ENCODE peak calls at places on chromosomes 5 and 9, in five cellular contexts. O, F, U, J and L are unnamed samples.

GRCh38 chr5:135739383-135739961 is 95.0 kb upstream of the SLC25A48 start:
- DNase-seq in O (peak), U (no peak), F (no peak), J (no peak), L (no peak)

GRCh38 chr5:16304846-16305245 is 125.3 kb upstream of the MARCHF11 start:
- DNase-seq in U (no peak), O (peak), F (no peak), J (no peak), L (no peak)

GRCh38 chr9:108580021-108580439 is 275.8 kb downstream of the ACTL7B start:
- DNase-seq in U (no peak), F (no peak), O (no peak), J (peak), L (peak)

GRCh38 chr5:36398137-36398536 is 96.4 kb upstream of the RANBP3L start:
- DNase-seq in O (peak), F (no peak), J (peak), U (no peak), L (peak)

GRCh38 chr5:134090482-134090881 is 24.0 kb upstream of the TCF7 start:
- DNase-seq in U (no peak), O (no peak), F (peak), J (no peak), L (no peak)

GRCh38 chr5:15646351-15646750 is 146.4 kb downstream of the FBXL7 start:
- DNase-seq in F (no peak), J (no peak), O (no peak), U (no peak), L (no peak)

GRCh38 chr9:136095495-136096058 is 488 bp upstream of the NACC2 start:
- DNase-seq in J (peak), O (peak), F (no peak), U (no peak), L (no peak)

GRCh38 chr5:143606043-143606752 is 202.7 kb upstream of the NR3C1 start:
- DNase-seq in F (no peak), O (no peak), U (no peak), J (no peak), L (peak)

GRCh38 chr9:68975644-68976043 is 38.3 kb downstream of the PRKACG start:
- DNase-seq in F (no peak), U (no peak), O (no peak), J (no peak), L (no peak)

GRCh38 chr9:28808042-28808441 is 1234.8 kb upstream of the C9orf72 start:
- DNase-seq in U (no peak), O (peak), J (peak), F (no peak), L (peak)

GRCh38 chr5:50301756-50302155 is 139.3 kb downstream of the EMB start:
- DNase-seq in U (no peak), J (no peak), F (no peak), O (no peak), L (no peak)

GRCh38 chr9:114518599-114519022 is 13.3 kb upstream of the WHRN start:
- DNase-seq in F (no peak), O (no peak), J (no peak), U (no peak), L (no peak)

GRCh38 chr5:141973871-141974595 is 5.1 kb downstream of the RNF14 start:
- DNase-seq in J (no peak), U (no peak), F (no peak), O (peak), L (peak)

GRCh38 chr9:7320139-7320538 is 479.4 kb downstream of the DMAC1 start:
- DNase-seq in O (peak), U (no peak), J (peak), F (no peak), L (peak)

GRCh38 chr5:125367702-125368101 is 621.3 kb upstream of the ZNF608 start:
- DNase-seq in F (no peak), J (no peak), U (no peak), O (peak), L (no peak)

GRCh38 chr5:172412724-172413260 is 41.5 kb downstream of the SH3PXD2B start:
- DNase-seq in O (peak), J (no peak), F (peak), U (peak), L (peak)

GRCh38 chr5:28807230-28807629 is 1768.8 kb upstream of the CDH9 start:
- DNase-seq in J (peak), F (no peak), U (no peak), O (peak), L (peak)

GRCh38 chr9:129863059-129863690 is 27.9 kb downstream of the USP20 start:
- DNase-seq in U (no peak), F (peak), O (peak), J (no peak), L (peak)

GRCh38 chr5:171622010-171622409 is 163.6 kb upstream of the SMIM23 start:
- DNase-seq in O (no peak), J (no peak), F (no peak), U (no peak), L (no peak)

GRCh38 chr5:42842860-42843641 is 31.4 kb upstream of the SELENOP start:
- DNase-seq in U (no peak), O (no peak), J (no peak), F (no peak), L (no peak)

GRCh38 chr5:179908528-179908927 is 831 bp upstream of the TBC1D9B start:
- DNase-seq in J (no peak), F (no peak), O (no peak), U (peak), L (no peak)

GRCh38 chr5:58406394-58406793 is 53.5 kb downstream of the PLK2 start:
- DNase-seq in J (no peak), O (peak), F (no peak), U (no peak), L (no peak)

GRCh38 chr5:114361724-114362196 is at the start of gene KCNN2:
- DNase-seq in O (peak), F (no peak), U (peak), J (peak), L (peak)

GRCh38 chr9:127223266-127223665 is 41.3 kb upstream of the GARNL3 start:
- DNase-seq in O (no peak), F (no peak), J (no peak), U (no peak), L (no peak)

GRCh38 chr9:703392-703791 is 138.1 kb upstream of the DMRT1 start:
- DNase-seq in O (peak), U (no peak), J (no peak), F (no peak), L (peak)

GRCh38 chr5:171842777-171843053 is 57.1 kb downstream of the SMIM23 start:
- DNase-seq in J (no peak), O (no peak), U (no peak), F (no peak), L (no peak)

GRCh38 chr5:88833371-88834107 is 49.4 kb downstream of the MEF2C start:
- DNase-seq in O (peak), F (peak), U (no peak), J (no peak), L (peak)

GRCh38 chr9:88425538-88425950 is 37.3 kb downstream of the SPIN1 start:
- DNase-seq in J (peak), O (peak), F (no peak), U (no peak), L (peak)

GRCh38 chr9:114893622-114894021 is 36.8 kb downstream of the TNFSF8 start:
- DNase-seq in F (no peak), J (no peak), O (peak), U (no peak), L (no peak)

GRCh38 chr5:67032921-67033664 is 163.5 kb downstream of the CD180 start:
- DNase-seq in O (peak), F (no peak), U (no peak), J (no peak), L (peak)

GRCh38 chr5:148653271-148653839 is 972 bp downstream of the HTR4 start:
- DNase-seq in F (no peak), O (no peak), J (no peak), U (no peak), L (no peak)
- H3K4me3 ChIP-seq in F (peak), O (no peak), J (no peak), U (no peak), L (no peak)

DNA sequence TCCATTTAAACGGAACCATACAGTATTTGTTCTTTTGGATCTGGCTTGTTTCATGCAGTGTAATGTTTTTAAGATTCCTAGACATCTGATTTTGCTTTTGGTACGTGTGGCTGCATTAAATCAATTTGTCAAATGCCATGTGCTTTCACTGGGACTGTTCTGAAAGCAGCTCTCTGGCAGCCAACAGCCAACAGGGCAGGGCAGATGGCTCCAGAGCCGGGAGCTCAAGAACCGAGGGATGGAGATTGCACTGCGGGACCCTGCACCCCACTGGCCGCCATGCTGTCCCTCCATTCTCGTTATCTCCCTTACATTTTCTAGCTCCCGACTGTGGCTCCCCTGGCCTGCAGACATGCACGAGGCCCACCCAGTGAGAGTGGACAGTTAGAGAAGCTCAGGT is 33.4 kb upstream of the AIF1L start:
- DNase-seq in O (no peak), J (no peak), F (no peak), U (no peak), L (no peak)
- H3K4me3 ChIP-seq in O (no peak), J (no peak), F (no peak), U (no peak), L (no peak)

GRCh38 chr5:132760601-132761317 is 13.5 kb downstream of the CCNI2 start:
- DNase-seq in U (peak), O (no peak), F (no peak), J (no peak), L (no peak)
- H3K4me3 ChIP-seq in U (no peak), O (no peak), F (no peak), J (no peak), L (no peak)

GRCh38 chr9:124770359-124771020 is 621 bp downstream of the NR6A1 start:
- DNase-seq in F (no peak), J (peak), U (peak), O (no peak), L (no peak)

GRCh38 chr9:124769451-124770358 is 1.4 kb downstream of the NR6A1 start:
- DNase-seq in U (peak), F (no peak), J (peak), O (no peak), L (no peak)

GRCh38 chr9:124768275-124768674 is 2.8 kb downstream of the NR6A1 start:
- DNase-seq in F (no peak), J (no peak), U (no peak), O (no peak), L (no peak)

GRCh38 chr9:124767830-124768229 is 3.3 kb downstream of the NR6A1 start:
- DNase-seq in U (no peak), F (no peak), J (no peak), O (no peak), L (no peak)

DNA sequence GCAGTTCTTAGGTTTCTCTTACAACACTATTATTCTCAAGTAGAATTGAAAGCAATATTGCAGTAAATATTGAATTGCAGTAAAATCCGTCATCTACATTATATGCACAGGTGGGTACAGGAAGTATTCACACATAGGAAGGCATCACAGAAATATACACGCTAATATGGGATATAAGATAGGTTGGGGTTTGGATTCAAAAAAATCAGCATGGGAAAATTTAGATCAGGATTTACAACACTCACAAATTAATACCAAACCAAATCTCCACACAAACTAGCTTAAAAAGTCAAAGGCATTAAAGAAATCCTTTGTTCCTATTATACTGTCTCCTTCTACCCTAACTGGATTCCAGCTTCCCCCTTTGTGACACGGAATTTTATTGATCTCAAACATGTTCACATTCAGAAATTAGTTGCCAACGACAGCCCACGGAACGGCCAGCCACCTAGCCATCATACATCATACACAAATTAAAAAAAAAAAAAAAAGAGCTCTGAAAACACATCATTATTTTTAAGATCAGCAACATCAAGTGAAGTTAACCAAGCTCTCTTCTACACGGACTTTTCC is 2.2 kb downstream of the NR6A1 start:
- DNase-seq in F (no peak), J (no peak), U (no peak), O (no peak), L (no peak)
- H3K4me3 ChIP-seq in F (peak), J (peak), U (no peak), O (no peak), L (no peak)

GRCh38 chr9:89739531-89740315 is 134.9 kb downstream of the GADD45G start:
- DNase-seq in J (no peak), O (no peak), U (no peak), F (no peak), L (no peak)
- H3K4me3 ChIP-seq in J (no peak), O (no peak), U (no peak), F (no peak), L (no peak)

DNA sequence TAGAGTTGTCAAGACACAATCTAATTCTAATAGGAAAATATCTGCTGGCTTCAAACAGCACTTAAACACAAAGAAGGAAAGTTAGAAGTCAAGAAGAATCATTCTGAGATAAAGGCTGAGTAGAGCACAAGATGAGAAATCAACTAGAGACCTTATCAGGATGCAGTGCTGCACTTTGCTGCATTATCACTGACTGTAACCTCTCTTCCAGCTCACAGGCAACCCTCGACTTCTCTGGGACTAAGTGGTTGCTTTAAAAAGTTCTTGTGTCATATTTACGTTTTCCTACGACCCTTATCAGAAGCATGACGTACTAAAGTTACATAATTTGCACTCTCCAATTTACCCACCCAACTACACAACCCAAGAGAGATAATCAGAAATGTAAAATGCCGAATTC is 176.1 kb downstream of the MLLT3 start:
- DNase-seq in O (no peak), J (no peak), F (no peak), U (no peak), L (no peak)
- H3K4me3 ChIP-seq in O (no peak), J (no peak), F (no peak), U (no peak), L (no peak)

GRCh38 chr9:12777149-12778010 is 2.6 kb downstream of the LURAP1L start:
- DNase-seq in U (no peak), J (no peak), F (no peak), O (no peak), L (no peak)
- H3K4me3 ChIP-seq in U (no peak), J (peak), F (peak), O (peak), L (peak)